ENCODE peak calls at places on chromosome 20, in ten cellular contexts. R is tibial nerve, E is lung, N is astrocyte, Q is fibroblast of lung, C is IMR-90, V is tibial artery, I is endodermal cell, W is psoas muscle, Z is A673. O is an unnamed sample.
A peak's percentile ranks its signal among the peaks of the same experiment; 100 is the strongest.

GRCh38 chr20:63133481-63134091 is 82.3 kb downstream of the YTHDF1 start:
- DNase-seq in R (no peak), E (no peak), N (no peak), Q (no peak), C (no peak), V (peak; percentile 51), I (peak; percentile 36), W (no peak), Z (no peak), O (no peak)

GRCh38 chr20:44064501-44065400 is 122.2 kb downstream of the JPH2 start:
- DNase-seq in R (no peak), E (no peak), N (no peak), Q (no peak), C (no peak), V (no peak), I (peak; percentile 28), W (no peak), Z (no peak), O (no peak)

GRCh38 chr20:39861381-39861780 is 827.7 kb downstream of the MAFB start:
- DNase-seq in R (no peak), E (no peak), N (no peak), Q (no peak), C (no peak), V (no peak), I (no peak), W (no peak), Z (no peak), O (peak; percentile 82)

GRCh38 chr20:47921306-47922279 is 136.3 kb upstream of the SULF2 start:
- DNase-seq in R (no peak), E (no peak), N (no peak), Q (no peak), C (no peak), V (no peak), I (no peak), W (no peak), Z (no peak), O (peak; percentile 12)

GRCh38 chr20:10369723-10370090 is 64.3 kb downstream of the MKKS start:
- DNase-seq in R (no peak), E (no peak), N (peak; percentile 72), Q (peak; percentile 76), C (peak; percentile 37), V (no peak), I (no peak), W (no peak), Z (peak; percentile 39), O (peak; percentile 67)

GRCh38 chr20:54645445-54646155 is 170.2 kb downstream of the DOK5 start:
- DNase-seq in R (no peak), E (no peak), N (no peak), Q (no peak), C (no peak), V (no peak), I (no peak), W (no peak), Z (no peak), O (no peak)

GRCh38 chr20:8454137-8454712 is 322.2 kb downstream of the PLCB1 start:
- DNase-seq in R (no peak), E (no peak), N (peak; percentile 93), Q (peak; percentile 88), C (peak; percentile 97), V (no peak), I (peak; percentile 69), W (no peak), Z (peak; percentile 74), O (peak; percentile 39)

GRCh38 chr20:19913927-19914614 is 103.1 kb upstream of the NAA20 start:
- DNase-seq in R (no peak), E (no peak), N (peak; percentile 51), Q (no peak), C (peak; percentile 51), V (no peak), I (no peak), W (no peak), Z (no peak), O (peak; percentile 100)

DNA sequence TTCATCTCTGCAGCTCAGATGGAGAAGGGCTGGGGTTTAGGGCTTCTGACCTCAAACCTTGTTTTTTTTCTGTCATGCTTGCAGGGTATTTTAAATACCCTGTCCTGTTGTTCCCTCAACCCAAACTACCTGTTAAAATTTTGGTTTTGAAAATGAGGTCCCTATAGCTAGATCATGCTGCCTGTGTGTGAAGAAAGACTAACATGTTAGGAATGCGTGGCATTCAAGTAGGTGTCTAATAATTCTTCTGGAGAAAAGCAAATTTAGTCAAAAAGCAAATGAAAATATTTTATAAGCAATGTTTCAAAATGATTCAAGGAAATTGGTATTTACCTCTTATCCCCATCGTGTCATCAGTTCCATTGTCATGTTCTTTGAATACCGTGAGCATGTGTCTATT is 77.2 kb upstream of the C20orf144 start:
- DNase-seq in R (no peak), E (no peak), N (peak; percentile 32), Q (no peak), C (no peak), V (no peak), I (no peak), W (no peak), Z (no peak), O (no peak)
- TF ChIP-seq CTCF in R (no peak), E (no peak), N (no peak), Q (no peak), C (no peak), V (no peak), I (no peak), W (no peak), Z (no peak), O (no peak)

GRCh38 chr20:50805349-50805684 is 10.5 kb downstream of the BCAS4 start:
- DNase-seq in R (no peak), E (no peak), N (no peak), Q (no peak), C (no peak), V (no peak), I (no peak), W (no peak), Z (no peak), O (no peak)
- H3K27me3 ChIP-seq in R (no peaks in the 10 kb centered on the region), E (no peaks in the 10 kb centered on the region), N (no peaks in the 10 kb centered on the region), Q (no peaks in the 10 kb centered on the region), C (no peaks in the 10 kb centered on the region), V (no peaks in the 10 kb centered on the region), I (no peaks in the 10 kb centered on the region), W (no peaks in the 10 kb centered on the region), Z (no peaks in the 10 kb centered on the region), O (no peaks in the 10 kb centered on the region)

GRCh38 chr20:35146299-35146921 is 726 bp downstream of the EDEM2 start:
- DNase-seq in R (no peak), E (no peak), N (no peak), Q (no peak), C (no peak), V (peak; percentile 68), I (peak; percentile 82), W (no peak), Z (peak; percentile 41), O (no peak)

GRCh38 chr20:35144694-35145093 is 2.4 kb downstream of the EDEM2 start:
- DNase-seq in R (no peak), E (no peak), N (no peak), Q (no peak), C (no peak), V (no peak), I (no peak), W (no peak), Z (no peak), O (no peak)

GRCh38 chr20:35151739-35152138 is 4.6 kb upstream of the EDEM2 start:
- DNase-seq in R (no peak), E (no peak), N (no peak), Q (peak; percentile 90), C (peak; percentile 41), V (no peak), I (no peak), W (no peak), Z (no peak), O (no peak)

GRCh38 chr20:35145141-35145564 is 2.0 kb downstream of the EDEM2 start:
- DNase-seq in R (no peak), E (no peak), N (peak; percentile 50), Q (peak; percentile 84), C (peak; percentile 72), V (no peak), I (peak; percentile 48), W (no peak), Z (peak; percentile 71), O (peak; percentile 65)

DNA sequence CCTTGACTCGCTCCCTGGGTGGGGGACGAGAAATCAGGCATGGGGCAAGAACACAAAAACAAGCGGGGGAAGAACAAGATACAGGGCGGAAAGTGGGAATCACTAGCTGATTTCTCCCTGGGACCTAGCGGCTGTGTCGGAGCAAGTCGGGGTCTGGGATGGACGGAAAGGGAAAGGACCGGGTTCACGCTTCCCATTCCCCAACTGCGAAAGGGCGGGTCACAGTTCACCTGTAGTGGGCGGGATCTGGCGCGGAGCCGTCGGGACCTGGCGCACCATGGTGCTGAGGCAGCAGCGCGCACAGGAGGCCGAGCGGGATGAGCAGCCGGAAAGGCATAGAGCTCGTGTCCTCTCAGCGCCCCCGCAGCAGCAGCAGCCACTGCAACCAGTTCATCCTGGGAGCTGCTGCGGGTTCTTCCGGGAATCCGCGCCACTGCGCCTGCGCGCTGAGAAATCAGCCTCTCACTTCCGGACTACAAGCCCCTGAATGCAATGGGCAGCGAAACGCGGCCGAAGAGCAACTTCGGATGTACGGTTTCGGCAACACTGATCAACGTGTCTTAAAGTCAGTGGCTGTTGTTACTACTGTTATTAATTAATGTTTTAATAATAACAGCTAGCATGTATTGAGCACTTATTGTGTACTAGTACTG is at the start of gene EDEM2:
- DNase-seq in R (peak; percentile 81), E (peak; percentile 93), N (peak; percentile 91), Q (peak; percentile 96), C (peak; percentile 96), V (peak; percentile 96), I (peak; percentile 98), W (peak; percentile 96), Z (peak; percentile 97), O (peak; percentile 94)
- TF ChIP-seq CTCF in R (no peak), E (no peak), N (no peak), Q (no peak), C (no peak), V (peak; percentile 14), I (no peak), W (no peak), Z (no peak), O (no peak)

GRCh38 chr20:52985687-52986086 is 13.5 kb downstream of the TSHZ2 start:
- DNase-seq in R (no peak), E (no peak), N (peak; percentile 51), Q (no peak), C (no peak), V (no peak), I (no peak), W (no peak), Z (no peak), O (no peak)

GRCh38 chr20:52978851-52979250 is 6.7 kb downstream of the TSHZ2 start:
- DNase-seq in R (no peak), E (no peak), N (peak; percentile 77), Q (no peak), C (no peak), V (no peak), I (no peak), W (no peak), Z (no peak), O (peak; percentile 50)

GRCh38 chr20:52984451-52984810 is 12.3 kb downstream of the TSHZ2 start:
- DNase-seq in R (no peak), E (no peak), N (no peak), Q (no peak), C (no peak), V (no peak), I (no peak), W (no peak), Z (no peak), O (no peak)

GRCh38 chr20:52983726-52984450 is 11.7 kb downstream of the TSHZ2 start:
- DNase-seq in R (no peak), E (no peak), N (no peak), Q (no peak), C (no peak), V (no peak), I (peak; percentile 68), W (no peak), Z (no peak), O (no peak)

DNA sequence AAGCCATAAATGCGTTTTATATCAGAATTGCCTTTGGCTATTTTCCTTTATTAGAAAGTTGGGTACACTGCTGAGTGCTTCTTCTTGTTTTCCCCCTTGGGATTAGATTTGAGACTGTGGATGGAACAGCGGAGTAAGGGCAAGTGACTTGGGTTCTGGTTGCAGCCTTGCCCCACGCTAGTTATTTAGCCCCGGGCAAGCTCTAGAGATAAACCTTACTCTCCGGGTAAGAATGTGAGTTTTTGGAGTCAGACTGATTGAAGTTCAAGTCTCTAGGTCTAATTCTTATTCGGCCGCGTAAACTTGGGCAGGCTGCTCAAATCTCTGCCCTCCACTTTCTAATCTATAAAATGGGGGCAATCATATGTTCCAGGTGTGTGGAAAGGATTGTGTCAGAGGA is 8.9 kb downstream of the TSHZ2 start:
- DNase-seq in R (no peak), E (no peak), N (no peak), Q (no peak), C (no peak), V (no peak), I (no peak), W (no peak), Z (no peak), O (no peak)
- H3K27me3 ChIP-seq in R (no peaks in the 10 kb centered on the region), E (no peaks in the 10 kb centered on the region), N (no peaks in the 10 kb centered on the region), Q (no peaks in the 10 kb centered on the region), C (no peaks in the 10 kb centered on the region), V (no peaks in the 10 kb centered on the region), I (no peaks in the 10 kb centered on the region), W (no peaks in the 10 kb centered on the region), Z (no peaks in the 10 kb centered on the region), O (no peaks in the 10 kb centered on the region)